ENCODE peak calls at places on chromosomes 5 and 9, in six cellular contexts. One of them, this sample, is unnamed.

GRCh38 chr5:6768590-6769230 is 55.5 kb downstream of the TENT4A start:
- DNase-seq in upper lobe of left lung: no peak
- DNase-seq in renal cortical epithelial cell: no peak
- DNase-seq in ELR: no peak
- DNase-seq in KG1: no peak
- DNase-seq in astrocyte of the cerebellum: no peak
- DNase-seq in this sample: no peak

GRCh38 chr9:120289990-120290925 is 289.7 kb downstream of the CDK5RAP2 start:
- DNase-seq in upper lobe of left lung: no peak
- DNase-seq in renal cortical epithelial cell: no peak
- DNase-seq in ELR: no peak
- DNase-seq in KG1: no peak
- DNase-seq in astrocyte of the cerebellum: no peak
- DNase-seq in this sample: no peak

GRCh38 chr5:775960-776861 is 8.3 kb downstream of the ZDHHC11B start:
- DNase-seq in upper lobe of left lung: peak; percentile 60
- DNase-seq in renal cortical epithelial cell: no peak
- DNase-seq in ELR: no peak
- DNase-seq in KG1: no peak
- DNase-seq in astrocyte of the cerebellum: no peak
- DNase-seq in this sample: no peak

GRCh38 chr5:84487963-84488362 is 103.3 kb upstream of the EDIL3 start:
- DNase-seq in upper lobe of left lung: no peak
- DNase-seq in renal cortical epithelial cell: no peak
- DNase-seq in ELR: peak; percentile 2
- DNase-seq in KG1: no peak
- DNase-seq in astrocyte of the cerebellum: peak; percentile 74
- DNase-seq in this sample: no peak

GRCh38 chr9:115733318-115733717 is 420.3 kb upstream of the PAPPA start:
- DNase-seq in upper lobe of left lung: no peak
- DNase-seq in renal cortical epithelial cell: no peak
- DNase-seq in ELR: peak; percentile 19
- DNase-seq in KG1: no peak
- DNase-seq in astrocyte of the cerebellum: no peak
- DNase-seq in this sample: no peak

GRCh38 chr9:129568560-129569505 is 52.1 kb downstream of the C9orf50 start:
- DNase-seq in upper lobe of left lung: peak; percentile 88
- DNase-seq in renal cortical epithelial cell: no peak
- DNase-seq in ELR: peak; percentile 47
- DNase-seq in KG1: no peak
- DNase-seq in astrocyte of the cerebellum: no peak
- DNase-seq in this sample: peak; percentile 40

GRCh38 chr9:124306098-124306735 is 48.5 kb downstream of the NEK6 start:
- DNase-seq in upper lobe of left lung: no peak
- DNase-seq in renal cortical epithelial cell: peak; percentile 86
- DNase-seq in ELR: peak; percentile 96
- DNase-seq in KG1: no peak
- DNase-seq in astrocyte of the cerebellum: no peak
- DNase-seq in this sample: no peak

GRCh38 chr9:126336350-126337335 is 10.0 kb downstream of the MVB12B start:
- DNase-seq in upper lobe of left lung: no peak
- DNase-seq in renal cortical epithelial cell: no peak
- DNase-seq in ELR: no peak
- DNase-seq in KG1: no peak
- DNase-seq in astrocyte of the cerebellum: no peak
- DNase-seq in this sample: no peak

GRCh38 chr5:74148321-74148720 is 492.2 kb downstream of the ENC1 start:
- DNase-seq in upper lobe of left lung: no peak
- DNase-seq in renal cortical epithelial cell: no peak
- DNase-seq in ELR: no peak
- DNase-seq in KG1: no peak
- DNase-seq in astrocyte of the cerebellum: no peak
- DNase-seq in this sample: no peak